ENCODE peak calls at places on chromosome 16, in eight cellular contexts. D, P, F, J, O, E, W and M are unnamed samples.

GRCh38 chr16:56749806-56750491 is 20.0 kb downstream of the NUP93 start:
- DNase-seq in P (no peak), F (peak; percentile 45), W (no peak), D (no peak), J (no peak), E (no peak), O (no peak), M (no peak)

GRCh38 chr16:15885560-15886001 is 2.8 kb downstream of the CEP20 start:
- DNase-seq in O (no peak), J (no peak), D (no peak), F (no peak), W (no peak), P (no peak), E (no peak), M (no peak)

GRCh38 chr16:58493756-58494431 is 6.0 kb upstream of the NDRG4 start:
- DNase-seq in W (no peak), F (no peak), E (no peak), D (no peak), O (no peak), J (no peak), P (no peak), M (no peak)

GRCh38 chr16:56653218-56653617 is 1.5 kb downstream of the MT1B start:
- DNase-seq in J (no peak), E (no peak), P (no peak), O (no peak), F (no peak), W (no peak), D (no peak), M (no peak)

GRCh38 chr16:74842413-74842812 is 67.8 kb upstream of the FA2H start:
- DNase-seq in J (no peak), D (no peak), P (no peak), F (no peak), E (no peak), W (no peak), O (no peak), M (no peak)

GRCh38 chr16:87216824-87217205 is 100.4 kb downstream of the C16orf95 start:
- DNase-seq in P (no peak), E (no peak), O (no peak), F (no peak), W (no peak), D (no peak), J (no peak), M (no peak)

GRCh38 chr16:29849505-29849904 is 13.5 kb downstream of the CDIPT start:
- DNase-seq in D (no peak), E (no peak), O (no peak), W (no peak), J (no peak), F (no peak), P (no peak), M (no peak)

GRCh38 chr16:89453662-89454321 is 36.6 kb downstream of the ANKRD11 start:
- DNase-seq in P (peak; percentile 37), W (no peak), D (no peak), E (no peak), O (no peak), F (peak; percentile 19), J (no peak), M (no peak)

GRCh38 chr16:30033270-30033669 is 2.2 kb upstream of the TLCD3B start:
- DNase-seq in O (no peak), F (no peak), P (no peak), W (no peak), J (no peak), E (no peak), D (no peak), M (no peak)

GRCh38 chr16:50466170-50466569 is 82.0 kb upstream of the NKD1 start:
- DNase-seq in O (no peak), J (no peak), W (no peak), E (no peak), D (no peak), F (no peak), P (no peak), M (no peak)

GRCh38 chr16:16030449-16030848 is 81.0 kb downstream of the ABCC1 start:
- DNase-seq in P (no peak), F (no peak), J (no peak), O (no peak), D (no peak), E (no peak), W (no peak), M (no peak)

GRCh38 chr16:14365200-14365851 is 264.7 kb downstream of the PARN start:
- DNase-seq in J (no peak), P (no peak), O (no peak), D (no peak), W (no peak), E (no peak), F (no peak), M (no peak)

GRCh38 chr16:30187556-30187865 is 4.1 kb downstream of the CORO1A start:
- DNase-seq in F (no peak), O (no peak), J (no peak), P (no peak), E (no peak), D (no peak), W (no peak), M (no peak)

GRCh38 chr16:87956771-87957279 is 5.6 kb downstream of the BANP start:
- DNase-seq in D (peak; percentile 58), W (no peak), P (no peak), J (no peak), O (no peak), E (no peak), F (no peak), M (no peak)

GRCh38 chr16:56347670-56348069 is 77.7 kb downstream of the AMFR start:
- DNase-seq in W (no peak), O (no peak), F (no peak), P (no peak), D (no peak), J (no peak), E (no peak), M (no peak)

GRCh38 chr16:47778106-47778803 is 317.1 kb downstream of the PHKB start:
- DNase-seq in D (no peak), F (no peak), W (no peak), J (no peak), O (no peak), P (no peak), E (no peak), M (no peak)

GRCh38 chr16:53504665-53505064 is 1.7 kb upstream of the AKTIP start:
- DNase-seq in F (no peak), E (no peak), O (no peak), P (no peak), D (no peak), W (no peak), J (no peak), M (peak; percentile 35)

GRCh38 chr16:86709902-86710601 is 131.7 kb downstream of the FOXL1 start:
- DNase-seq in O (no peak), J (peak; percentile 34), D (no peak), F (no peak), P (no peak), E (no peak), W (no peak), M (no peak)

GRCh38 chr16:89298826-89299225 is 81.3 kb downstream of the ZNF778 start:
- DNase-seq in E (no peak), F (no peak), O (no peak), D (no peak), W (no peak), J (no peak), P (no peak), M (no peak)

GRCh38 chr16:47519037-47519436 is 57.9 kb downstream of the PHKB start:
- DNase-seq in J (no peak), E (no peak), F (no peak), P (no peak), D (no peak), O (no peak), W (no peak), M (no peak)

GRCh38 chr16:47848481-47849109 is 307.2 kb downstream of the ABCC12 start:
- DNase-seq in O (no peak), F (peak; percentile 7), P (no peak), J (no peak), W (no peak), D (no peak), E (no peak), M (no peak)

GRCh38 chr16:51834131-51834530 is 683.1 kb upstream of the SALL1 start:
- DNase-seq in E (no peak), F (no peak), W (no peak), P (no peak), J (no peak), O (no peak), D (no peak), M (no peak)

GRCh38 chr16:1580256-1580655 is 31.6 kb downstream of the IFT140 start:
- DNase-seq in P (peak; percentile 35), J (no peak), E (no peak), W (no peak), O (no peak), D (no peak), F (no peak), M (no peak)

GRCh38 chr16:61862221-61862620 is 174.0 kb downstream of the CDH8 start:
- DNase-seq in D (no peak), E (no peak), F (no peak), P (no peak), J (no peak), W (no peak), O (no peak), M (no peak)

GRCh38 chr16:85517780-85518179 is 95.3 kb upstream of the GSE1 start:
- DNase-seq in O (no peak), W (no peak), J (no peak), D (no peak), E (no peak), F (no peak), P (no peak), M (no peak)

GRCh38 chr16:67326472-67327309 is at the start of the genes KCTD19 and LRRC36:
- DNase-seq in E (peak; percentile 42), P (peak; percentile 82), D (peak; percentile 78), W (peak; percentile 62), O (no peak), F (peak; percentile 23), J (peak; percentile 74), M (peak; percentile 29)

GRCh38 chr16:86215979-86216585 is 294.2 kb upstream of the FOXF1 start:
- DNase-seq in P (no peak), D (no peak), E (no peak), F (no peak), W (no peak), J (peak; percentile 61), O (no peak), M (no peak)

GRCh38 chr16:69057400-69058378 is 47.8 kb upstream of the HAS3 start:
- DNase-seq in F (peak; percentile 43), O (no peak), E (no peak), P (no peak), W (no peak), J (peak; percentile 62), D (no peak), M (no peak)

GRCh38 chr16:51818342-51818944 is 667.4 kb upstream of the SALL1 start:
- DNase-seq in F (peak; percentile 67), E (no peak), W (no peak), P (peak; percentile 36), O (no peak), D (peak; percentile 26), J (no peak), M (no peak)